ENCODE peak calls at places on chromosomes 11 and 22, in nine cellular contexts. F is AG04450, G is chondrocyte, V is glutamatergic neuron, A is transverse colon, H is neural crest cell, C is coronary artery, U is IMR-90, N is stomach. Q is an unnamed sample.

GRCh38 chr11:110125632-110126031 is 32.4 kb downstream of the ZC3H12C start:
- DNase-seq in A (no peak), V (no peak), F (no peak), G (no peak), U (peak; percentile 60), C (no peak), H (no peak), N (no peak), Q (no peak)

GRCh38 chr22:48045369-48045768 is 1282.9 kb downstream of the TBC1D22A start:
- DNase-seq in V (no peak), A (peak; percentile 48), N (no peak), C (no peak), U (no peak), G (no peak), F (no peak), H (no peak), Q (no peak)

GRCh38 chr11:118305726-118306125 is 1.2 kb downstream of the CD3E start:
- DNase-seq in H (no peak), F (no peak), A (no peak), N (no peak), C (no peak), V (no peak), G (no peak), U (no peak), Q (no peak)

GRCh38 chr11:9103542-9104276 is 12.3 kb upstream of the SCUBE2 start:
- DNase-seq in U (no peak), V (no peak), C (no peak), F (no peak), A (no peak), N (peak; percentile 77), H (no peak), G (no peak), Q (no peak)

GRCh38 chr11:105860105-105860504 is 161.9 kb downstream of the MSANTD4 start:
- DNase-seq in V (no peak), C (no peak), F (no peak), A (no peak), U (no peak), H (no peak), G (no peak), N (no peak), Q (no peak)

GRCh38 chr11:47992959-47993820 is 12.8 kb downstream of the PTPRJ start:
- DNase-seq in F (no peak), H (no peak), U (peak; percentile 89), C (no peak), N (no peak), G (peak; percentile 13), A (peak; percentile 46), V (no peak), Q (no peak)

GRCh38 chr11:68690671-68691401 is 6.5 kb downstream of the GAL start:
- DNase-seq in C (no peak), F (no peak), V (no peak), U (no peak), H (no peak), G (no peak), A (no peak), N (no peak), Q (no peak)

GRCh38 chr11:16158426-16158994 is 197.8 kb downstream of the SOX6 start:
- DNase-seq in U (no peak), F (no peak), C (no peak), V (no peak), A (no peak), N (no peak), H (no peak), G (no peak), Q (no peak)

GRCh38 chr11:121659811-121660210 is 207.0 kb upstream of the SORL1-AS1 start:
- DNase-seq in V (no peak), F (no peak), U (no peak), H (no peak), G (no peak), A (no peak), N (no peak), C (no peak), Q (no peak)

GRCh38 chr11:121665211-121665838 is 212.6 kb upstream of the SORL1-AS1 start:
- DNase-seq in N (no peak), V (no peak), C (no peak), H (no peak), F (no peak), G (no peak), U (no peak), A (no peak), Q (no peak)

GRCh38 chr11:121664144-121664543 is 211.4 kb upstream of the SORL1-AS1 start:
- DNase-seq in N (no peak), C (no peak), F (no peak), H (no peak), U (no peak), A (no peak), V (no peak), G (no peak), Q (no peak)

GRCh38 chr11:121657191-121657590 is 204.4 kb upstream of the SORL1-AS1 start:
- DNase-seq in F (no peak), G (no peak), H (no peak), C (no peak), N (no peak), V (no peak), A (no peak), U (no peak), Q (no peak)

DNA sequence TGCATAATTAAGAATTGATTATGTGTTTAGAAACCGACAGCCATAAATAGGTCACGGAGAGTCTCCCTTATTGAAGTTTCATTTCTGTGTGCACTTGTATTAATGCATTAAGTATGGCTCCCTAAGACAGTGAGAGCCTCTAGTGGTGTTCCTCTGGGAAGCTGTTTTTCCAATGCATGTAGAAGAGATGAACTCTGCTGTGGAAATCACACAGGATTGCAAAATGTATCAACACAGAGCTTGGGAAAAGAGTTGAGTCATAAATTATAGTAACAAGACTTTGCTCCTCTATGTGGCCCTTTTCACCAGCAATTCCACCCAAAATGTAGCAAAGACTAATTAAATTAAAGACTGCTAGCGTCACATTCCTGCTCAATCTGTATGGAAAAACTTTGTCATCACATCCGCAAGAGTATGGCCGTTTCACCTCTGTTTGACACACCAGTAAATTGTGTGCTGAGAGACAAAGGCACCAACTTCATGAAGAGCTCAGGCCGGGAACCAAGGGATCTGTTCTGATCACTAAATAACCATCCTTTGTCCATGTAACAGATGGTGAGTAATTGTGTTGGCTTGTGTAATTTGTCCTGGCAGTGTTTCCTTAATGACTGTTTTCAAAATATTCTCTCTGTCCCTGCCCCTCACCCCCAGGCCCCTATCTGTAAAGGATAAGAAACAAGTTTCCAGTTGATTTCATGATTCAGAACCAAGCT is 209.2 kb upstream of the SORL1-AS1 start:
- DNase-seq in A (no peak), N (no peak), F (peak; percentile 65), G (no peak), V (no peak), H (no peak), C (no peak), U (peak; percentile 93), Q (no peak)
- TF ChIP-seq CTCF in A (no peak), N (no peak), F (peak; percentile 52), G (peak; percentile 17), V (no peak), H (no peak), C (no peak), U (peak; percentile 33), Q (no peak)

GRCh38 chr22:22380098-22381030 is 128.2 kb downstream of the ZNF280B start:
- DNase-seq in A (peak; percentile 61), C (no peak), V (peak; percentile 58), H (no peak), G (no peak), N (no peak), F (no peak), U (no peak), Q (no peak)
- TF ChIP-seq CTCF in A (no peak), C (no peak), V (peak; percentile 34), H (peak; percentile 31), G (peak; percentile 12), N (no peak), F (no peak), U (no peak), Q (no peak)

GRCh38 chr22:41481131-41481830 is 12.4 kb downstream of the ACO2 start:
- DNase-seq in A (no peak), F (no peak), N (no peak), C (peak; percentile 83), G (peak; percentile 66), H (no peak), U (peak; percentile 54), V (no peak), Q (no peak)

GRCh38 chr22:41480397-41480735 is 11.4 kb downstream of the ACO2 start:
- DNase-seq in C (no peak), N (no peak), F (peak; percentile 66), H (no peak), A (no peak), U (peak; percentile 92), V (no peak), G (peak; percentile 5), Q (no peak)

GRCh38 chr22:41478473-41478872 is 9.6 kb downstream of the ACO2 start:
- DNase-seq in N (no peak), A (no peak), G (no peak), H (no peak), V (no peak), C (no peak), U (no peak), F (no peak), Q (no peak)

GRCh38 chr22:41478891-41479521 is 10.1 kb downstream of the ACO2 start:
- DNase-seq in H (no peak), C (no peak), N (no peak), A (no peak), V (peak; percentile 29), F (no peak), G (peak; percentile 22), U (peak; percentile 59), Q (no peak)

DNA sequence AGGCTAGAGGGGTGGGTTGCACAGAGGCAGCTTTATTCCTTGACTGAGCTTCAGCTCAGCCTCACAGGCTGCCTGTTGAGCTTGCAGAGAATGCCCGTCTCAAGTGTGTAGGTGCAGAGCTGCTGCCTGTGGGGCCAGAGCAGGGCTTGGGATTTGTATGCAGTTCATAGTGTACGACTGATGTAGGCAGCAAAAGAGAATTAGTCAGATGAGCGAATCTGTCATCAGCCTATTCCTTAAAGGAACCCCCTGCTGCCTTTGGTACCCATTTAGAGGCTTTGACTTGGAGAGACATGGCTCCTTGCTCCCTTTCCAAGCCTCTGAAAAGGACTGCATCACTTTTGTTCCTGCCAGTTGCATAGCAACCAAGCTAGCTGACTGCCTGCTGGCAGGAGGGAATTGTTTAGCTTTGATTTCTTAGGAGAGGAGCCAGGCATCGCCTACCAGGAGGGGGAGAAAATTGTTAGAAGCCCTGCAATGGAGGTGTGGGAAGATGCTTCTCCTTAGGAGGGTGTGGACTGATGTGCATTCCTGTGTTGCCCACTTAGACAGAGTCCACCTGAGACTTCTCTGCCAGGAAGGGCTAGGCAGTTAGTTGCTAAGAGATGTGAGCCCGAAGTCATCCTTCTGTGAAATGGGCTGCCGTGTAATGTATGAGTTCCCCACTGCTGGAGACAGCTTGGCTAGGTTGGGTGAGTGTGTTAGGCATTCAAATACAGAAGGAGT is 10.9 kb downstream of the ACO2 start:
- DNase-seq in G (peak; percentile 17), H (peak; percentile 12), A (no peak), F (no peak), V (peak; percentile 21), U (peak; percentile 73), N (no peak), C (no peak), Q (no peak)
- TF ChIP-seq CTCF in G (peak; percentile 49), H (no peak), A (no peak), F (peak; percentile 18), V (no peak), U (peak; percentile 14), N (no peak), C (no peak), Q (no peak)

GRCh38 chr22:30114356-30114755 is 34.1 kb downstream of the HORMAD2 start:
- DNase-seq in G (no peak), H (no peak), C (no peak), F (peak; percentile 10), N (no peak), A (no peak), U (peak; percentile 58), V (no peak), Q (no peak)

GRCh38 chr22:30113494-30113893 is 33.2 kb downstream of the HORMAD2 start:
- DNase-seq in H (no peak), V (no peak), N (no peak), G (no peak), U (no peak), A (no peak), F (no peak), C (no peak), Q (no peak)

GRCh38 chr22:30117256-30117655 is 37.0 kb downstream of the HORMAD2 start:
- DNase-seq in F (no peak), G (no peak), V (no peak), U (no peak), H (no peak), A (no peak), N (no peak), C (no peak), Q (no peak)

GRCh38 chr22:30116362-30117117 is 36.3 kb downstream of the HORMAD2 start:
- DNase-seq in A (no peak), U (peak; percentile 78), F (peak; percentile 11), H (no peak), N (no peak), C (no peak), G (no peak), V (no peak), Q (no peak)

DNA sequence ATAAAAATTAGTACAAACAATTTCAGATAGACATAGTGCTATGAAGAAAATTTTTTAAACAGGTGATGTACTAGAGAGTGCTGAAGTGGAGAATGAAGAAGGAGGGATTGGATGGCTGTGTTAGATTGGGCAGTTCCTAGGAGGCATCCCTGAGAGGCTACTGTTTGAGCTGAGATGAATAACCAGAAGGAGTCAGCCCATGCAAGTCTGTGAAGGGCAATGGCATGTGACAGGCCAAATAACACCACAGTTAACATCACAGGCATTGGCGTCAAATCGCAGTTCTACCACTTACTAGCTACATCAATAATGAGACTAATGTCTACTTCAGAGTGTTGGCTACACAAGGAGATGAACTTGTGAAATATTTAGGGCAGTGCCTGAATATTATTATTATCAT is 35.4 kb downstream of the HORMAD2 start:
- DNase-seq in C (no peak), H (no peak), N (no peak), V (no peak), A (no peak), U (peak; percentile 9), F (no peak), G (no peak), Q (no peak)
- TF ChIP-seq CTCF in C (no peak), H (no peak), N (no peak), V (no peak), A (no peak), U (no peak), F (no peak), G (no peak), Q (no peak)

Q was measured in testis.